ENCODE peak calls at places on chromosomes 7 and 10, in nine cellular contexts. G is BE2C, S is cardiac fibroblast, J is fibroblast of lung, E is heart left ventricle, I is fibroblast of pulmonary artery, U is GM06990, F is spleen, Y is upper lobe of right lung. R is an unnamed sample.

GRCh38 chr10:58516118-58516517 is 3.4 kb downstream of the BICC1 start:
- DNase-seq in I (no peak), U (no peak), Y (no peak), J (peak; percentile 70), G (no peak), F (no peak), S (no peak), E (no peak), R (no peak)

GRCh38 chr10:89295597-89295996 is 6.2 kb upstream of the IFIT2 start:
- DNase-seq in G (no peak), E (no peak), F (no peak), Y (no peak), I (peak; percentile 72), U (no peak), J (peak; percentile 71), S (peak; percentile 77), R (no peak)

GRCh38 chr7:130986271-130986690 is 252.3 kb upstream of the KLF14 start:
- DNase-seq in F (no peak), E (no peak), J (no peak), U (no peak), G (no peak), S (peak; percentile 59), Y (no peak), I (peak; percentile 62), R (no peak)

GRCh38 chr7:115476666-115477065 is 553.9 kb downstream of the TFEC start:
- DNase-seq in U (no peak), G (no peak), S (no peak), Y (no peak), I (no peak), E (no peak), F (peak; percentile 45), J (no peak), R (no peak)

GRCh38 chr7:28293529-28293835 is 112.9 kb upstream of the JAZF1 start:
- DNase-seq in S (no peak), F (no peak), J (peak; percentile 17), I (no peak), Y (no peak), E (no peak), G (no peak), U (no peak), R (no peak)

GRCh38 chr7:41148521-41148951 is 554.4 kb downstream of the INHBA start:
- DNase-seq in Y (no peak), E (no peak), S (peak; percentile 94), I (peak; percentile 80), F (no peak), U (no peak), G (no peak), J (peak; percentile 95), R (peak; percentile 74)

GRCh38 chr10:117132751-117133231 is 5.3 kb downstream of the VAX1 start:
- DNase-seq in I (no peak), J (no peak), U (no peak), G (no peak), E (no peak), Y (no peak), S (no peak), F (no peak), R (no peak)

GRCh38 chr7:159088016-159088865 is 56.4 kb downstream of the VIPR2 start:
- DNase-seq in S (no peak), U (no peak), J (no peak), E (no peak), F (peak; percentile 61), Y (peak; percentile 37), G (no peak), I (no peak), R (no peak)

GRCh38 chr10:108783897-108784296 is 1139.4 kb downstream of the XPNPEP1 start:
- DNase-seq in Y (no peak), I (peak; percentile 79), G (peak; percentile 72), U (peak; percentile 5), E (no peak), F (no peak), S (peak; percentile 72), J (peak; percentile 60), R (peak; percentile 22)

GRCh38 chr10:8583096-8583495 is 528.6 kb downstream of the GATA3 start:
- DNase-seq in G (no peak), U (no peak), Y (no peak), S (no peak), J (no peak), I (no peak), F (no peak), E (no peak), R (no peak)

GRCh38 chr7:116228241-116228640 is 17.9 kb downstream of the TES start:
- DNase-seq in I (no peak), J (no peak), F (no peak), U (no peak), E (no peak), G (no peak), Y (no peak), S (no peak), R (no peak)

GRCh38 chr10:93206652-93207051 is 133.0 kb downstream of the CYP26A1 start:
- DNase-seq in G (no peak), S (no peak), F (no peak), I (no peak), U (no peak), Y (no peak), E (no peak), J (no peak), R (no peak)

GRCh38 chr7:79523426-79523825 is 70.0 kb upstream of the MAGI2 start:
- DNase-seq in I (peak; percentile 35), S (peak; percentile 72), Y (no peak), G (no peak), J (no peak), U (no peak), E (no peak), F (no peak), R (no peak)

GRCh38 chr10:126090911-126091728 is 194.8 kb downstream of the FANK1 start:
- DNase-seq in G (no peak), J (peak; percentile 98), F (no peak), U (no peak), Y (no peak), E (no peak), S (peak; percentile 94), I (peak; percentile 69), R (peak; percentile 42)

DNA sequence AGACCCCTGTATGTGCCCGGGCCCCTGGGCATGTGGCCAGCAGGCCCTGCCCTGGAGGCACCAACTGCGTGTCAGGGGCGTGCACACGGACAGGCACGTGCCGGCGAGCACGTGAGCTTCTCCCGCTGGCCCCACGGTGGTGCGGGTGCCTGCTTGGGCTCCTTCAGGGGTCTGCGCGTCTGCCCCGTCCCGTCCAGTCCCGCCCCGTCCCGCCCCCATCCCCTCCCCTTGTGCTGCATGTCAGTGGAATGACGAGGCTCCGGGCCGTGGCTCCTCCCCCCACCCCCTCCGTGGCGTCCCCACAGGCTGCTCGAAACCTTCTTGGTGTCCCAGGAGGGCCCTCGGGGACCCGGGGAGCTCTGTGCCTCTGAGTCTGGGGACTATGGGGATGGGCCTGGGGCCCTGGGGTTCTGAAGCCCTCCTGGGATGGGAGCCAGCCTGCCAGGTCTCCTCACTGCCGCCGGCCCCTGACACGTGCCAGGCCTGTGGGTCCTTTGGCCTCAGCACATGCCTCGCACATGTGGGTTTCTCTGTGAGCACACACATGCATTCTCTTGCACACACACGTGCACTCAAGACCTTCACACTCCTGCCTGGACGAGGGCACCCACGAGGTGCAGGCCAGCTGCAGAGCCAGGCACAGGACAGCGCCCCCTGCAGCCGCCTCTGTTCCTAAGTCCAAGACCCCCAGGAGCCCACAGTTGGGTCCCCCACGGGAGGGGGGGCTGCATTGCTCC is 27.5 kb upstream of the AMZ1 start:
- DNase-seq in U (peak; percentile 24), J (no peak), G (peak; percentile 63), S (no peak), I (no peak), Y (no peak), E (peak; percentile 67), F (peak; percentile 63), R (no peak)
- TF ChIP-seq CTCF in U (peak; percentile 35), J (peak; percentile 21), G (peak; percentile 45), S (peak; percentile 32), I (peak; percentile 18), Y (peak; percentile 25), E (no peak), F (no peak), R (peak; percentile 50)

DNA sequence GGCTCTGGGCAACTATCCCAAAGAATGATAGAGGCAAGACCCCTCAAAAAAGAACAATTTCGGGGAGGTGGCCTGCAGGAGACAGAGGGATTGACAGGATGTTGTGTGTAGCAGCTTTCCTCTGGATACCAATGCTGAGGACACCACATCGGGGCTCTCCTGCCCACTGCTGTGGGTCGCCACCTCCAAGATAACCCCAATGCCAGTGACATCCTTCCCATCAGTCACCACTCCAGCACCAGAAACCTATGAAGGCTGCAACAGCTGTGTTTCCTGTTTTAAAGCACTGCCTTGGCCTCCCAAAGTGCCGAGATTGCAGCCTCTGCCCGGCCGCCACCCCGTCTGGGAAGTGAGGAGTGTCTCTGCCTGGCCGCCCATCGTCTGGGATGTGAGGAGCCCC is 17.6 kb downstream of the ARHGAP19 start:
- DNase-seq in G (no peak), J (no peak), E (no peak), F (no peak), I (no peak), Y (no peak), S (no peak), U (no peak), R (no peak)
- H3K4me3 ChIP-seq in G (no peak overlapping the region), J (no peak overlapping the region), E (no peak overlapping the region), F (no peak overlapping the region), I (no peak overlapping the region), Y (no peak overlapping the region), S (no peak overlapping the region), U (no peak overlapping the region), R (no peak overlapping the region)

DNA sequence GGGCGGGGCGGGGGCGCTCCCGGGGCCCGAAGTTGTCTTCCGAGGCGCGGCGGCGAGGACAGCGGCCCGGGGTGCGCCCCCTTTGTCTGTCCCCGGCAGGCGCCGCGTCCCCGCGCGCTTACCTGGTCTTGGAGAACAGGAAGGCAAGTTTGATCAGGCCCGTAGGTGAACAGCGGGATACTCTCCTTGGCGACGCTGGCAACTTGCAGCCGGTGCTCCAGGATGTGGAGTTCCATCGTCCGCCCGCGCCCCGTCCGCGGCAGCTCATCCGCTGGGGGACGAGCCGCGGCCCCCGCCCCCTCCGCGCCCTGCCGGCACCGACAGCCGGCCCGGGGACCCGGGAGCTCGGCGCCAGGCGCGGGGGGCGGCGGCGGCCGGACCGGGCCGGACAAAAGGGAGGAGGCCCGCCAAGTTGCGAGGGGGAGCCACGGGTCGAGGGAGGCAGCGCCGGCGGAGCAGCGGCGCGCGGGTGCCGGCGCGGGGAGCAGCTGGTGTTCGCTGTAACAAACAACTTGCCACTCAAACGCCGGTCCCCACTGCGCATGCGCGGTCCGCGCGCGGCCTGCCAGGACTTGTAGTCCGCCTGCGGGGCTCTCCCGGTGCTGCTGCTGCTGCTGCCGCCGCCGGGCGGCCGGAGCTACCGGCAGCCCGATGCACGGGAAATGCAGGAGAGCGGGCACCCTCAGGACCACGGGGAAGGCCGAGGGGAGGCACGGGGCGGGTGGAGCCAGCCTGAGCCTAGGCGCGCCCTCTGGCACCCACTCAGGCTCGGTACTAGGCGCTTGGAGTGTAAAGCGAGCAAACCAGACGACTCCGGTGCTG is 35.6 kb upstream of the SPDYE3 start:
- DNase-seq in G (peak; percentile 99), J (peak; percentile 90), E (peak; percentile 100), U (peak; percentile 99), S (peak; percentile 95), F (peak; percentile 100), I (peak; percentile 97), Y (peak; percentile 99), R (peak; percentile 83)
- TF ChIP-seq CTCF in G (peak; percentile 30), J (peak; percentile 10), E (peak; percentile 21), U (peak; percentile 10), S (no peak), F (peak; percentile 72), I (peak; percentile 15), Y (peak; percentile 35), R (peak; percentile 38)

DNA sequence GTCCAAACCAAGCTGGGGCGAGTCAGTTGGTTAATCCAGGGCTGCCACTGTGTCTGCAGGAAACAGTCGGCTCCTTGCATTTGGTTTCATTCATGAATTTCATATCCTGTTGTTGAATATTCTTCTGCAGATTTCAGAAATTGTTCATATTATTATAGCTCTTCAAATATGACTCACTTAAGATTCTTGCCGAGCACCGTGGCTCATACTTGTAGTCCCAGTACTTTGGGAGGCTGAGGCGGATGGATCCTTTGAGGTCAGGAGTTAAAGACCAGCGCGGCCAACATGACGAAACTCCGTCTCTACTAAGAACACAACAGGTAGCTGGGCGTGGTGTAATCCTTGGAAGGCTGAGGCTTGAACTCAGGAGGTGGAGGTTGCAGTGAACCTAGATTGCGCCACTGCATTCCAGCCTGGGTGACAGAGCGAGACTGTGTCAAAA is 24.0 kb downstream of the PFKP start:
- DNase-seq in G (no peak), U (peak; percentile 35), I (peak; percentile 92), E (no peak), Y (peak; percentile 81), F (no peak), S (peak; percentile 98), J (peak; percentile 96), R (peak; percentile 80)
- H3K4me3 ChIP-seq in G (no peak overlapping the region), U (no peak overlapping the region), I (no peak overlapping the region), E (no peak overlapping the region), Y (no peak overlapping the region), F (no peak overlapping the region), S (peak overlapping the region; percentile 7), J (no peak overlapping the region), R (peak overlapping the region; percentile 3)

R was measured in astrocyte of the cerebellum.